ENCODE peak calls at places on chromosomes 7 and 10, in four cellular contexts. D, N, Q and X are unnamed samples.

GRCh38 chr10:132989476-132990415 is 47.4 kb upstream of the CFAP46 start:
- DNase-seq in D (no peak), N (no peak), Q (no peak), X (no peak)

GRCh38 chr10:47339759-47340612 is 8.2 kb upstream of the RBP3 start:
- DNase-seq in D (no peak), N (no peak), Q (no peak), X (no peak)

GRCh38 chr10:70890917-70891431 is 2.6 kb upstream of the PCBD1 start:
- DNase-seq in D (no peak), N (peak), Q (peak), X (peak)

GRCh38 chr10:18406136-18406535 is 245.3 kb downstream of the NSUN6 start:
- DNase-seq in D (no peak), N (peak), Q (no peak), X (peak)

GRCh38 chr10:5536486-5536885 is 11.7 kb downstream of the CALML3 start:
- DNase-seq in D (no peak), N (no peak), Q (no peak), X (no peak)

GRCh38 chr10:77490915-77491314 is 146.7 kb downstream of the KCNMA1 start:
- DNase-seq in D (no peak), N (no peak), Q (no peak), X (no peak)

GRCh38 chr10:70191906-70192305 is 21.6 kb upstream of the SAR1A start:
- DNase-seq in D (no peak), N (peak), Q (no peak), X (no peak)

GRCh38 chr10:119428789-119429188 is 113.7 kb downstream of the RGS10 start:
- DNase-seq in D (no peak), N (no peak), Q (no peak), X (no peak)

GRCh38 chr7:32250494-32251260 is 180.5 kb upstream of the PDE1C start:
- DNase-seq in D (no peak), N (no peak), Q (no peak), X (peak)

GRCh38 chr7:69517985-69518731 is 80.1 kb upstream of the AUTS2 start:
- DNase-seq in D (no peak), N (no peak), Q (peak), X (no peak)

GRCh38 chr7:154767821-154768415 is 235.0 kb downstream of the PAXIP1 start:
- DNase-seq in D (no peak), N (no peak), Q (no peak), X (no peak)

GRCh38 chr7:104928721-104929400 is 85.1 kb upstream of the KMT2E start:
- DNase-seq in D (no peak), N (no peak), Q (no peak), X (no peak)

GRCh38 chr7:104926189-104926904 is 87.7 kb upstream of the KMT2E start:
- DNase-seq in D (no peak), N (no peak), Q (no peak), X (no peak)

GRCh38 chr7:104929921-104930320 is 84.1 kb upstream of the KMT2E start:
- DNase-seq in D (no peak), N (no peak), Q (no peak), X (no peak)

GRCh38 chr7:104923010-104923421 is 91.0 kb upstream of the KMT2E start:
- DNase-seq in D (peak), N (peak), Q (peak), X (peak)

GRCh38 chr7:104926905-104927454 is 87.0 kb upstream of the KMT2E start:
- DNase-seq in D (no peak), N (no peak), Q (peak), X (peak)
- H3K4me3 ChIP-seq in D (no peak), N (no peak), Q (no peak), X (no peak)

GRCh38 chr10:13422800-13423199 is 74.7 kb upstream of the SEPHS1 start:
- DNase-seq in D (no peak), N (no peak), Q (no peak), X (no peak)
- H3K4me3 ChIP-seq in D (no peak), N (no peak), Q (no peak), X (no peak)

GRCh38 chr7:43658718-43659548 is 70.4 kb downstream of the COA1 start:
- DNase-seq in D (no peak), N (peak), Q (no peak), X (no peak)
- H3K4me3 ChIP-seq in D (no peak), N (no peak), Q (no peak), X (no peak)

GRCh38 chr10:8056378-8056777 is 1.9 kb downstream of the GATA3 start:
- DNase-seq in D (no peak), N (no peak), Q (peak), X (no peak)
- H3K4me3 ChIP-seq in D (peak), N (no peak), Q (no peak), X (no peak)

GRCh38 chr7:151249034-151249731 is 689 bp upstream of the SMARCD3 start:
- DNase-seq in D (no peak), N (peak), Q (peak), X (peak)
- H3K4me3 ChIP-seq in D (no peak), N (peak), Q (peak), X (peak)

GRCh38 chr10:99235469-99235871 is at the start of gene HPSE2:
- DNase-seq in D (no peak), N (no peak), Q (peak), X (no peak)
- H3K4me3 ChIP-seq in D (peak), N (no peak), Q (peak), X (no peak)

GRCh38 chr7:100007887-100008286 is 7.5 kb upstream of the ZKSCAN1 start:
- DNase-seq in D (no peak), N (no peak), Q (peak), X (no peak)

GRCh38 chr7:100013328-100013676 is 2.1 kb upstream of the ZKSCAN1 start:
- DNase-seq in D (no peak), N (no peak), Q (no peak), X (no peak)

GRCh38 chr7:100008525-100008924 is 6.9 kb upstream of the ZKSCAN1 start:
- DNase-seq in D (no peak), N (no peak), Q (no peak), X (no peak)

GRCh38 chr7:100011516-100011915 is 3.9 kb upstream of the ZKSCAN1 start:
- DNase-seq in D (no peak), N (no peak), Q (no peak), X (no peak)

GRCh38 chr7:100010901-100011300 is 4.5 kb upstream of the ZKSCAN1 start:
- DNase-seq in D (no peak), N (no peak), Q (no peak), X (no peak)
- H3K4me3 ChIP-seq in D (no peak), N (no peak), Q (no peak), X (no peak)

DNA sequence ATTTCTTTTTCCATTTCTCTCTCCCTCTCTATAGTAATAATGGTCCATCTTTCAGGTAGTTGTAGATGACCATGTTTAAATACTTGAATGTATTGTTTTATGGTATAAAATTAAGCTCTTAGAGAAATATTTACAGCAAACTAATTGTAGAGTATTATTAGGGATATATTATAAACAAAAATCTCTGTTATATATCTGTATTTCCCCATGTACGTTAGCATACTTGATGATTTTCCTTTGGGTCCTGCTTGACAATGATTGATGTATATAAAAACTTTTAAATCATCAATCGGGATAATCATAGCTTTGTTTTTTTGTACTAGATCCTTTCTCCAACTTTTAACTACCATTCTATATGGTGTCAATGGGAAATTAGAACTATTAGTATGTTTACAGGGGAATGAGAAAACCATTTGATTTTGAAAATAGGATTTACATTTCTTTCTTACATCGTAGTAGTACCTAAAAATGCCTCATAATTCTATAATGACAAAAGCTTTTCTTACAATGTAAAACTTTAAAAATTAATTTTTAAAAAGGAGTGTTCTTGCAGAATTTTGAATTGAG is 117.5 kb upstream of the CDK13 start:
- DNase-seq in D (no peak), N (no peak), Q (no peak), X (no peak)
- H3K4me3 ChIP-seq in D (no peak), N (no peak), Q (peak), X (peak)

DNA sequence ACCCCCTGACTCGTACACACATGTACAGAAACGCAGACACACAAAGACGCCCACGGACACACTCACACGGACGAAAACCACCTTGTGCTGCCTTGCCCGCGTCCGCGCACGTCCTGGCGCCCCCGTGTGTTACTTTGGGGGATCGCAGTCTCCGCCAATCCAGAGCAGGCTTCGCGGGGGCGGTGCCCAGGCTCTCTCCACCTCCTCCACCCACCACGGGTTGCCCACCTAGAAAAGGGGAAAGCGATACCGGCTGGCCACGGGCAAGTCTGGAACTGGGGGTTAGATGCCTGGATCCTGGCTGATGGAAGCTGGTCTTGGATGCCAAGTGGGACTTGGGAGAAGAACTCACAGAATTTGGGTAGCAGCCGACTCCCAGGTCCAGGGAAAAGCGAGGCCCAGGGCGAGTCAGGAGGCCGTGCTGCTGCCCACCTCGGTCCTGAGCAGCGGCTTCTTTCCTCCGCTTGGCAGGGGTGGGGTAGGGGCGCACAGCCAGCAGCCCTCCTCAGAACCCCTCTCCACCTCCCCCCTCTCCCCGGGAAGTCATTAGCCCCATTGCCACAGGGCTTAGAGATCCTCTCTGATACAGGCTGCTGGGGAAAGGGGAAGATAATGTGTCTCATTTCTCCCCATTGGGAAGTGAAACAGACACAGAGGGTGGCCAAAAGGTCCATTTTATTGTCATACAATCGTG is 4.6 kb upstream of the VGF start:
- DNase-seq in D (peak), N (peak), Q (peak), X (peak)
- H3K4me3 ChIP-seq in D (peak), N (no peak), Q (no peak), X (no peak)

DNA sequence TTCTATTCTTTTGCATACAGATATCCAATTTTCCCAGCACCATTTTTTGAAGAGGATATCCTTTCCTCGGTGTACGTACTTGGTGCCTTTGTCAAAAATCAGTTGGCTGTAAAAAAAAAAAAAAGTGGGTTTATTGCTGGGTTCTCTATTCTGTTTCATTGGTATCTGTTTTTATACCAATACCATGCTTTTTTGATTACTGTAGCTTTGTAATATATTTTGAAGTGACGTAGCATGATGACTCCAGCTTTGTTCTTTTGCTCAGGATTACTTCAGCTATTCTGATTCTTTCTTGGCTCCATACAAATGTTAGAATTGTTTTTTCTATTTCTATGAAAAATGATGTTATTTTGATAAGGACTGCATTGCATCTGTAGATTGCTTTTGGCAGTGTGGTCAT is 165.5 kb downstream of the MLLT10 start:
- DNase-seq in D (no peak), N (no peak), Q (no peak), X (no peak)
- H3K4me3 ChIP-seq in D (no peak), N (no peak), Q (no peak), X (no peak)